ENCODE peak calls at places on chromosome 2, in seven cellular contexts. One of them, this sample, is unnamed.

GRCh38 chr2:65545818-65546217 is 113.4 kb upstream of the SPRED2 start:
- DNase-seq in lower leg skin: no peak
- DNase-seq in ovary: no peak
- DNase-seq in fibroblast of the aortic adventitia: peak
- DNase-seq in upper lobe of right lung: no peak
- DNase-seq in activated T-cell treated with anti-CD3 and anti-CD28 coated beads for 1 hour: no peak
- DNase-seq in T-helper 1 cell: no peak
- DNase-seq in this sample: no peak

GRCh38 chr2:189347540-189347939 is 93.7 kb upstream of the WDR75 start:
- DNase-seq in upper lobe of right lung: no peak
- DNase-seq in activated T-cell treated with anti-CD3 and anti-CD28 coated beads for 1 hour: no peak
- DNase-seq in T-helper 1 cell: no peak
- DNase-seq in ovary: no peak
- DNase-seq in fibroblast of the aortic adventitia: peak
- DNase-seq in lower leg skin: no peak
- DNase-seq in this sample: no peak

GRCh38 chr2:134682726-134683125 is 36.1 kb downstream of the TMEM163 start:
- DNase-seq in fibroblast of the aortic adventitia: peak
- DNase-seq in activated T-cell treated with anti-CD3 and anti-CD28 coated beads for 1 hour: no peak
- DNase-seq in ovary: no peak
- DNase-seq in lower leg skin: no peak
- DNase-seq in T-helper 1 cell: no peak
- DNase-seq in upper lobe of right lung: no peak
- DNase-seq in this sample: no peak

GRCh38 chr2:173355132-173355865 is 627 bp downstream of the CDCA7 start:
- DNase-seq in fibroblast of the aortic adventitia: peak
- DNase-seq in T-helper 1 cell: no peak
- DNase-seq in ovary: peak
- DNase-seq in upper lobe of right lung: peak
- DNase-seq in activated T-cell treated with anti-CD3 and anti-CD28 coated beads for 1 hour: no peak
- DNase-seq in lower leg skin: peak
- DNase-seq in this sample: no peak

GRCh38 chr2:231308631-231309414 is 86.7 kb upstream of the B3GNT7 start:
- DNase-seq in ovary: no peak
- DNase-seq in activated T-cell treated with anti-CD3 and anti-CD28 coated beads for 1 hour: no peak
- DNase-seq in lower leg skin: peak
- DNase-seq in T-helper 1 cell: no peak
- DNase-seq in upper lobe of right lung: no peak
- DNase-seq in fibroblast of the aortic adventitia: peak
- DNase-seq in this sample: no peak

GRCh38 chr2:223970343-223971128 is 13.3 kb downstream of the MRPL44 start:
- DNase-seq in T-helper 1 cell: no peak
- DNase-seq in fibroblast of the aortic adventitia: peak
- DNase-seq in lower leg skin: no peak
- DNase-seq in upper lobe of right lung: no peak
- DNase-seq in activated T-cell treated with anti-CD3 and anti-CD28 coated beads for 1 hour: peak
- DNase-seq in ovary: no peak
- DNase-seq in this sample: no peak

GRCh38 chr2:152240559-152241231 is 65.1 kb upstream of the STAM2 start:
- DNase-seq in fibroblast of the aortic adventitia: peak
- DNase-seq in T-helper 1 cell: no peak
- DNase-seq in ovary: no peak
- DNase-seq in activated T-cell treated with anti-CD3 and anti-CD28 coated beads for 1 hour: no peak
- DNase-seq in upper lobe of right lung: no peak
- DNase-seq in lower leg skin: no peak
- DNase-seq in this sample: no peak

GRCh38 chr2:225040862-225041209 is 1.4 kb downstream of the DOCK10 start:
- DNase-seq in activated T-cell treated with anti-CD3 and anti-CD28 coated beads for 1 hour: no peak
- DNase-seq in T-helper 1 cell: no peak
- DNase-seq in ovary: no peak
- DNase-seq in fibroblast of the aortic adventitia: no peak
- DNase-seq in lower leg skin: no peak
- DNase-seq in upper lobe of right lung: no peak
- DNase-seq in this sample: peak

GRCh38 chr2:43950383-43951008 is 45.3 kb downstream of the LRPPRC start:
- DNase-seq in fibroblast of the aortic adventitia: peak
- DNase-seq in activated T-cell treated with anti-CD3 and anti-CD28 coated beads for 1 hour: no peak
- DNase-seq in upper lobe of right lung: no peak
- DNase-seq in T-helper 1 cell: no peak
- DNase-seq in lower leg skin: no peak
- DNase-seq in ovary: no peak
- DNase-seq in this sample: no peak